ENCODE peak calls at places on chromosome 22, in seven cellular contexts. F is astrocyte of the spinal cord, G is RWPE1, J is lower leg skin, D is tibial artery, X is epithelial cell of esophagus, H is foreskin fibroblast. E is an unnamed sample.

GRCh38 chr22:17990942-17991341 is 33.4 kb downstream of the MICAL3 start:
- DNase-seq in H (no peak), G (no peak), X (peak; percentile 52), D (no peak), F (no peak), J (no peak), E (no peak)

GRCh38 chr22:25057013-25057881 is 104.7 kb downstream of the KIAA1671 start:
- DNase-seq in H (peak; percentile 37), F (peak; percentile 31), G (peak; percentile 55), J (peak; percentile 95), D (peak; percentile 58), X (peak; percentile 65), E (no peak)

GRCh38 chr22:27283714-27284113 is 517.8 kb downstream of the MN1 start:
- DNase-seq in X (no peak), H (no peak), J (no peak), G (no peak), D (no peak), F (no peak), E (no peak)

GRCh38 chr22:19995611-19996339 is 20.8 kb downstream of the ARVCF start:
- DNase-seq in H (peak; percentile 16), G (no peak), F (no peak), X (no peak), J (no peak), D (peak; percentile 60), E (no peak)

GRCh38 chr22:29503811-29504372 is 23.9 kb downstream of the NEFH start:
- DNase-seq in X (peak; percentile 34), J (no peak), G (no peak), H (peak; percentile 87), D (peak; percentile 50), F (peak; percentile 82), E (peak; percentile 12)

GRCh38 chr22:43901976-43902643 is 10.3 kb upstream of the PNPLA5 start:
- DNase-seq in D (no peak), G (peak; percentile 39), F (peak; percentile 94), H (peak; percentile 87), J (no peak), X (peak; percentile 72), E (no peak)

GRCh38 chr22:46507451-46508390 is 29.7 kb downstream of the CELSR1 start:
- DNase-seq in D (no peak), J (no peak), F (no peak), G (no peak), H (no peak), X (no peak), E (no peak)

GRCh38 chr22:20989323-20990138 is 7.4 kb downstream of the LZTR1 start:
- DNase-seq in F (peak; percentile 65), X (no peak), J (no peak), H (peak; percentile 29), D (no peak), G (no peak), E (no peak)

GRCh38 chr22:49966716-49967332 is 6.3 kb downstream of the PIM3 start:
- DNase-seq in H (peak; percentile 80), F (no peak), D (peak; percentile 62), G (no peak), X (no peak), J (peak; percentile 92), E (no peak)

GRCh38 chr22:41782316-41782715 is 18.2 kb upstream of the CCDC134 start:
- DNase-seq in X (no peak), H (no peak), G (no peak), J (no peak), F (no peak), D (no peak), E (no peak)

GRCh38 chr22:50141891-50142363 is 28.6 kb upstream of the PANX2 start:
- DNase-seq in X (no peak), G (no peak), J (peak; percentile 43), H (no peak), D (no peak), F (no peak), E (no peak)

GRCh38 chr22:18950141-18950540 is 14.0 kb upstream of the PRODH start:
- DNase-seq in J (no peak), H (no peak), D (no peak), F (no peak), G (no peak), X (no peak), E (no peak)

GRCh38 chr22:40273319-40273718 is 73.0 kb upstream of the ADSL start:
- DNase-seq in D (no peak), X (no peak), G (no peak), H (no peak), F (no peak), J (no peak), E (no peak)

GRCh38 chr22:35940166-35940565 is 88.5 kb downstream of the RBFOX2 start:
- DNase-seq in X (no peak), J (no peak), F (no peak), H (no peak), D (no peak), G (no peak), E (no peak)

GRCh38 chr22:50488886-50489285 is 2.2 kb downstream of the MIOX start:
- DNase-seq in F (no peak), X (no peak), G (no peak), J (no peak), H (no peak), D (no peak), E (no peak)

GRCh38 chr22:50403701-50404101 is 60.6 kb downstream of the PPP6R2 start:
- DNase-seq in H (peak; percentile 36), J (peak; percentile 91), G (no peak), F (no peak), X (no peak), D (peak; percentile 71), E (no peak)

GRCh38 chr22:50691521-50691920 is 18.9 kb downstream of the SHANK3 start:
- DNase-seq in X (peak; percentile 50), F (peak; percentile 35), G (no peak), D (peak; percentile 13), H (peak; percentile 74), J (no peak), E (peak; percentile 9)

GRCh38 chr22:25019427-25020184 is 67.1 kb downstream of the KIAA1671 start:
- DNase-seq in J (no peak), D (no peak), H (no peak), G (no peak), F (no peak), X (no peak), E (no peak)

GRCh38 chr22:23823331-23823791 is 15.4 kb downstream of the DERL3 start:
- DNase-seq in H (no peak), J (no peak), X (no peak), D (no peak), F (no peak), G (no peak), E (no peak)

DNA sequence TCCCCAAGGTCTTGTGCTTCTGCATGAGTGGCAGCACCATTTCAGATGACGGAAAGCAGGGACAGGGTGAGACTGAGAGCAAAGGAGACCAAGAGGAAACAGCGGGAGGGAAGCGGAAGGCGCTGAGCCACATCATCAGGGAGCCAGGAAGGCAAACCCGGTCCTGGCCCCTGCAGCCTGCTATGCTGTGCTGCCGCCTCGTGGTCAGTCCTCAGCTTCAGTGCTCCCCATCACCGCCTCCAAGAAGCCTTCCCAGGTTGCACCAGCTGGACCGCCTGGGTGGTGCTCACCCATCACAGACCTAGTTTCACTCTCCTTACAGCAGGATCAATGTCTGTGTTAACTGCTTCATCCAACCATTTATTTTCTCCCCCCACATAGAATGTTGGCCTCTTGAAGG is 73.0 kb upstream of the PHF21B start:
- DNase-seq in G (no peak), H (peak; percentile 26), F (no peak), J (no peak), X (no peak), D (no peak), E (no peak)
- TF ChIP-seq CTCF in G (no peak), H (peak; percentile 25), F (peak; percentile 26), J (no peak), X (no peak), D (no peak), E (peak; percentile 42)

GRCh38 chr22:39240841-39241631 is 3.7 kb downstream of the PDGFB start:
- DNase-seq in J (peak; percentile 94), H (no peak), G (peak; percentile 55), X (peak; percentile 76), F (no peak), D (peak; percentile 61), E (no peak)

GRCh38 chr22:39243443-39244072 is 1.2 kb downstream of the PDGFB start:
- DNase-seq in H (no peak), F (no peak), J (no peak), X (peak; percentile 52), D (no peak), G (peak; percentile 33), E (no peak)

GRCh38 chr22:39242389-39242808 is 2.4 kb downstream of the PDGFB start:
- DNase-seq in X (no peak), H (no peak), D (no peak), G (no peak), J (no peak), F (no peak), E (no peak)

GRCh38 chr22:39242809-39243442 is 1.9 kb downstream of the PDGFB start:
- DNase-seq in G (peak; percentile 45), D (no peak), X (peak; percentile 54), J (no peak), F (no peak), H (no peak), E (no peak)

DNA sequence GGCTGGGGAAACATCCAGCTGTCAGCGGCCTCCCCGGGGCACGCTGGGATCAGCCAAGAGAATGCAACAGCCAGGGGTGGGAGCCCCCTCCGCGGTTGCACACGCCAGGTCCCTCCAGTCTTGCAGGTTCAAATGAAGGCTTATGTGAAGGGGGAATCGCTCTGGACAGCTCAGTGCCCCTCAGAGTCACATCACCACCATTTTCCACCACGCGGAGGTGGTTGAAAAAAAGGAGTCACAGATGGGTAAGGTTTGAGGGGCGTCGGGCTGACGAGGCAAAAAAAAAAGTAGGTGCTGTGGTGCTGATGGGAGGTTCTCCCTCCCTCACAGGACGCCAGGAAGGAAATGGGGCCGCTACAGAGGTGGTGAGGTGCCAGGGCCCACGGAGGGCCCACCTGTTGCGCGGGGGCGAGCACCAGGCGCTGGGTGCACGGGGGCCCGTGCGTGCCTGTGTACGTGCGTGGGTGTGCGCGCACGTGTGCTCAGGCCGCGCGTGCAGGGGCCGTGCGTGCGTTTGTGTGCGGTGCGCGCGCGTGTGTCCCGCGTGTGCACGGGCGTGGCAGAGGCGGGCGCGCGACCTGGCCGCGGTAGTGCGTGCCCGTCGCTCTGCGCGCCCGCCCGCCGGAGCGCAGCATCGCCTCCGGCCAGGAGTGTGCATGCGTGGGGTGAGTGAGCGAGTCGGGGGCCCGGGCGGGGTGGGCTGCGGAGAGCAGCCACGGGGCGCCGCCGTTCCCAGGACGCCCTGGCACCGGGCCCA is 3.0 kb downstream of the PDGFB start:
- DNase-seq in D (no peak), G (no peak), J (no peak), X (no peak), F (no peak), H (no peak), E (no peak)
- TF ChIP-seq CTCF in D (no peak), G (no peak), J (no peak), X (no peak), F (no peak), H (no peak), E (no peak)

DNA sequence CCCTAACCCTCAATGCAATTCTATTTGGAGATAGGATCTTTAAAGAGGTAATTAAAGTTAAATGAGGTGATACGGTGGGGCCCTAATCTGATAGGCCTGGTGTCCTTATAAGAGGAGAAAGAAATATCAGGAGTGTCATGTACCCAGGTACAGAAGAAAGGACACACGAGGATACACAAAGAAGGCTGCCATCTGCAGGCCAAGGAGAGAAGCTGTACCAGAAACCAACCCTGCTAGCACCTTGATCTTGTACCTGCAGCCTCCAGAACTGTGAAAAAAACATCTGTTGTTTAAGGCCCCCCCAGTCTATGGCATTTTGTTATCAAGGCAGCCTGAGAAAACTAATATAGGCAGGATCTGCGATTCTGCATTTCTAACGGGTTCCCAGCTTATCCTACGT is 44.2 kb downstream of the FBXO7 start:
- DNase-seq in H (no peak), D (no peak), F (no peak), G (no peak), J (no peak), X (peak; percentile 20), E (no peak)
- TF ChIP-seq CTCF in H (no peak), D (no peak), F (peak; percentile 33), G (no peak), J (no peak), X (no peak), E (peak; percentile 48)

GRCh38 chr22:37288521-37288920 is 6.2 kb downstream of the CYTH4 start:
- DNase-seq in J (no peak), D (no peak), F (no peak), H (no peak), X (no peak), G (no peak), E (no peak)
- TF ChIP-seq CTCF in J (no peak), D (no peak), F (no peak), H (no peak), X (no peak), G (no peak), E (no peak)

E was measured in epithelial cell of proximal tubule.